ENCODE peak calls at places on chromosomes 6 and 20, in four cellular contexts. K is AG10803, Z is GM10248, W is mucosa of descending colon. P is an unnamed sample.

GRCh38 chr6:140252099-140252498 is 877.7 kb upstream of the CITED2 start:
- DNase-seq in K (peak; percentile 47), Z (no peak), W (no peak), P (no peak)

GRCh38 chr6:44166591-44167184 is 8.1 kb downstream of the CAPN11 start:
- DNase-seq in K (no peak), Z (no peak), W (no peak), P (no peak)

GRCh38 chr6:11585426-11586016 is 48.0 kb downstream of the TMEM170B start:
- DNase-seq in K (peak; percentile 63), Z (peak; percentile 52), W (peak; percentile 42), P (no peak)

GRCh38 chr20:58458342-58459057 is 56.7 kb downstream of the APCDD1L start:
- DNase-seq in K (no peak), Z (peak; percentile 89), W (no peak), P (no peak)

GRCh38 chr6:70668499-70668812 is 773 bp downstream of the SMAP1 start:
- DNase-seq in K (peak; percentile 17), Z (peak; percentile 48), W (peak; percentile 69), P (no peak)

GRCh38 chr20:11429168-11429567 is 488.5 kb upstream of the BTBD3 start:
- DNase-seq in K (no peak), Z (no peak), W (no peak), P (no peak)

GRCh38 chr6:83417880-83418663 is 12.8 kb downstream of the ME1 start:
- DNase-seq in K (peak; percentile 67), Z (peak; percentile 21), W (peak; percentile 54), P (no peak)

GRCh38 chr20:4602297-4602631 is 119.4 kb upstream of the PRND start:
- DNase-seq in K (peak; percentile 62), Z (no peak), W (no peak), P (no peak)

GRCh38 chr6:169255643-169256042 is 2.0 kb upstream of the THBS2 start:
- DNase-seq in K (no peak), Z (no peak), W (no peak), P (no peak)

DNA sequence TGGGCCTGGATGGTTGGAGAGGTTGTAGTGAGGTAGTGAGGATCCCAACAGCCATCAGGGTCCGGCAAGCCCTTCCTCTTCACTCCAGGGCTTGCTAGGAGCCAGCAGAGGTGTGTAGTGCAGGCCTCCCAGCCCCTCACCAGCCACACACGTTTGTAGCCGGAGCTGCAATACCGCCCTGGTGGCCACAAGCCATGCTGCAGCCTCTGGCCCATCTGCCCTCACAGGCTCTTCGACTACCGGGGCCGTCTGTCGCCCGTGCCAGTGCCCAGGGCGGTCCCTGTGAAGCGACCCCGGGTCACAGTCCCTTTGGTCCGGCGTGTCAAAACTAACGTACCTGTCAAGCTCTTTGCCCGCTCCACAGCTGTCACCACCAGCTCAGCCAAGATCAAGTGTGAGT is 36.4 kb downstream of the EIF2S2 start:
- DNase-seq in K (no peak), Z (no peak), W (no peak), P (no peak)
- TF ChIP-seq CTCF in K (no peak), Z (no peak), W (no peak), P (no peak)

DNA sequence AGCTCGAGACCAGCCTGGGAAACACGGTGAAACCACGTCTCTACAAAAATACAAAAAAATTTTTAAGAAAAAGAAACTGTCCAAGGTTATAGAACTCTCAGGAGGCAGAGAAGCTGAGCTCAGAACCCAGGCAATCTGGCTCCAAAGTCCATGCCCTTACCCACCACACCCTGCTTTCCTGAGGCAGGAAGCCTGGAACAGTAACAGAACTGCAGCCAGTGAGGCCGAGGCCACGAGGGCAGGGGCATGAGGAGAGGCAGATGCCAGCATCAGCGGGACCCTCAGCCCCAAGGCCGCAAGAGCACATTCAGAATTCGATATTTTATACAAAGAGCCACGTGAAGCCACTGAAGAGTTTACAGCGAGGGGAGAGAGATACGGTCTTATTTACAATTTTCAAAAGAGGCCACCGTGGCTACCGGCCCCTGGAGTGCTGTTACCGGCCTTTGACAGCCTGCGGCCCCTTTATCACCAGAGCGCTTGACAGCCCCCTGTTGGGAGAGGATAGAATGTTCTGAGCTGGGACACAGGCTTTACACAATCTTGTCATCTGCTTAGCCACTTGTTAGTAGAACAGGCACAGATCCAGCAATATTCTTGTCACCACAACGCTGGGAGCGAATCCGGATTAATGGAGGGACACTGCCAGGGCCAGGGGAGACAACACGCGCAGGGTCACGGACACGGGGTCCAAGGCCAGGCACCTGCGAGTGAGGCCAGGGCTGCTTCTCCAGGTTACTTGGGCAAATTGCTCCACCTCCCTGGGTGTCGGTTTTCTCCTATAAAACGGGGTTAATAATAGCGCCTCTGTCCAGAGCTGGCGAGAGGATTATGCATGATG is 5.6 kb downstream of the SPATA2 start:
- DNase-seq in K (no peak), Z (no peak), W (peak; percentile 87), P (peak; percentile 79)
- TF ChIP-seq CTCF in K (peak; percentile 28), Z (no peak), W (no peak), P (peak; percentile 35)

GRCh38 chr6:137349856-137350830 is 131.0 kb upstream of the IFNGR1 start:
- DNase-seq in K (no peak), Z (no peak), W (no peak), P (no peak)

GRCh38 chr6:137350857-137351256 is 131.7 kb upstream of the IFNGR1 start:
- DNase-seq in K (no peak), Z (no peak), W (no peak), P (no peak)

GRCh38 chr6:137352859-137353258 is 133.7 kb upstream of the IFNGR1 start:
- DNase-seq in K (no peak), Z (no peak), W (peak; percentile 55), P (peak; percentile 75)

GRCh38 chr6:137351890-137352289 is 132.7 kb upstream of the IFNGR1 start:
- DNase-seq in K (peak; percentile 9), Z (no peak), W (no peak), P (no peak)

DNA sequence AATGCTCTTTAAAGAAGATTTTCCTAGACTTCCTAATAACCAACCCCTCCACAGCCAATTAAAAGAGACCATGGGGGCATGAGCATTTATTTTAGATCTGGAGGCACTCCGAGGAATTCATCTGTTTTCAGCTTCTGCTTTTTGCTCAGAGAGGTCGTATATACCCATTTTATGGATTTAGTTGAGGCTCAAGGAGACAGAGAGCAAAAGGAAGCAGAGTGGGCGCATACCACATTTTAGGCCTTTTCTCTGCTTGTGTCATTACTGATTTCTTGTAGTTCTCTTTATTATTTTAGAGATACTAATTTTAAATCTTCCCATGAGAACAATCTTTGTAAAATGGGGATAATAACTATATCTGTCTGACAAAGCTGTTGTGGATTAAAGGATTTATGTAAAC is 129.6 kb upstream of the IFNGR1 start:
- DNase-seq in K (no peak), Z (no peak), W (no peak), P (no peak)
- TF ChIP-seq CTCF in K (no peak), Z (no peak), W (no peak), P (no peak)

GRCh38 chr6:108557494-108558371 is 3.0 kb upstream of the FOXO3 start:
- DNase-seq in K (peak; percentile 71), Z (peak; percentile 37), W (peak; percentile 83), P (peak; percentile 79)
- TF ChIP-seq CTCF in K (no peak), Z (no peak), W (no peak), P (peak; percentile 23)

GRCh38 chr20:34022154-34022842 is 28.6 kb downstream of the RALY start:
- DNase-seq in K (no peak), Z (peak; percentile 69), W (no peak), P (no peak)
- TF ChIP-seq CTCF in K (peak; percentile 39), Z (peak; percentile 53), W (no peak), P (no peak)

DNA sequence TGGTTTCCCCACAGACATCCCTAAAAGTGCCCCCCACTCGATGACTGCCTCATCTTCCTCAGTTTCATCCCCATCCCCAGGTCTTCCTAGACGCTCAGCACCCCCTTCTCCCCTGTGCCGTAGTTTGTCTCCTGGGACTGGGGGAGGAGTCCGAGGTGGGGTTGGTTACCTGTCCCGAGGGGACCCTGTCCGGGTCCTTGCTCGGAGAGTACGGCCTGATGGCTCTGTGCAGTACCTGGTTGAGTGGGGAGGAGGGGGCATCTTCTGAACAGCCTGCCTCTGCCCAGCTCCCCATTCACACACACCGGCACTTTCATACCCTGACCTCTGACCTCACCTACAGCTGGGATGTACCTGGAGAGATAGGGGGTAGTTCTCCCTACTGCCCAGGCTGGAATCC is 2.1 kb downstream of the CUTA start:
- DNase-seq in K (no peak), Z (no peak), W (no peak), P (no peak)
- TF ChIP-seq CTCF in K (no peak), Z (no peak), W (no peak), P (no peak)

P was measured in right lobe of liver.